ENCODE peak calls at places on chromosomes 11 and 22, in nine cellular contexts. G is stimulated activated effector memory CD8-positive, alpha-beta T cell treated with anti-CD3 and anti-CD28 coated beads, Interleukin-12 subunit alpha, Interleukin-12 subunit beta, amount 100 ng/mL, for 72 hours; V is endothelial cell; J is activated CD4-positive, alpha-beta T cell treated with anti-CD3 and anti-CD28 coated beads, Interleukin-2, amount 50 U/mL, for 1 hour; L is fibroblast of mammary gland; B is SK-N-DZ; R is mucosa of descending colon; Y is A549; N is NCI-H460. X is an unnamed sample.
A peak's percentile ranks its signal among the peaks of the same experiment; 100 is the strongest.

GRCh38 chr11:70490208-70490607 is 91.9 kb downstream of the CTTN start:
- DNase-seq in L (no peak), J (no peak), Y (no peak), G (no peak), R (peak; percentile 7), N (no peak), V (no peak), B (no peak), X (no peak)

GRCh38 chr11:46659908-46660307 is 40.5 kb downstream of the ARHGAP1 start:
- DNase-seq in L (peak; percentile 81), R (no peak), B (no peak), J (no peak), N (no peak), G (no peak), V (no peak), Y (no peak), X (no peak)

GRCh38 chr11:75191330-75191717 is 40.4 kb downstream of the SLCO2B1 start:
- DNase-seq in N (no peak), R (no peak), L (no peak), G (no peak), J (no peak), B (no peak), V (peak; percentile 59), Y (no peak), X (peak; percentile 64)

GRCh38 chr22:19062139-19062789 is 59.9 kb downstream of the DGCR2 start:
- DNase-seq in Y (no peak), L (no peak), V (no peak), G (no peak), R (no peak), N (no peak), J (no peak), B (no peak), X (no peak)

GRCh38 chr22:23225724-23226496 is 45.6 kb downstream of the BCR start:
- DNase-seq in L (peak; percentile 80), Y (peak; percentile 24), R (peak; percentile 80), V (no peak), J (peak; percentile 38), N (peak; percentile 62), G (no peak), B (no peak), X (no peak)

GRCh38 chr11:113991170-113991569 is 16.3 kb downstream of the HTR3A start:
- DNase-seq in B (no peak), V (peak; percentile 64), R (no peak), L (peak; percentile 44), Y (no peak), J (no peak), N (peak; percentile 21), G (no peak), X (no peak)

GRCh38 chr11:68031136-68031459 is 617 bp downstream of the NDUFS8 start:
- DNase-seq in B (no peak), V (no peak), R (no peak), J (no peak), Y (no peak), G (no peak), L (no peak), N (no peak), X (no peak)

GRCh38 chr11:64339754-64340408 is at the start of gene CCDC88B:
- DNase-seq in L (no peak), N (no peak), Y (no peak), J (peak; percentile 82), R (peak; percentile 82), B (no peak), G (peak; percentile 63), V (no peak), X (no peak)

GRCh38 chr11:74953448-74953847 is 4.4 kb downstream of the SPCS2 start:
- DNase-seq in V (no peak), R (peak; percentile 31), B (no peak), N (no peak), G (no peak), J (no peak), L (no peak), Y (no peak), X (no peak)

GRCh38 chr11:1557904-1558831 is 13.9 kb downstream of the DUSP8 start:
- DNase-seq in Y (peak; percentile 71), B (no peak), N (no peak), L (peak; percentile 50), J (no peak), R (peak; percentile 62), V (no peak), G (no peak), X (no peak)

GRCh38 chr11:69958308-69958707 is 119.8 kb upstream of the ANO1 start:
- DNase-seq in R (no peak), J (no peak), N (no peak), B (no peak), Y (no peak), G (no peak), V (no peak), L (no peak), X (no peak)

GRCh38 chr22:43004362-43005035 is 10.4 kb downstream of the PACSIN2 start:
- DNase-seq in Y (no peak), N (no peak), R (peak; percentile 59), L (peak; percentile 84), G (no peak), V (no peak), J (no peak), B (peak; percentile 43), X (no peak)

GRCh38 chr22:35638408-35638807 is 9.8 kb upstream of the APOL6 start:
- DNase-seq in G (no peak), N (no peak), B (peak; percentile 79), Y (no peak), L (peak; percentile 92), R (peak; percentile 62), J (no peak), V (no peak), X (peak; percentile 89)

GRCh38 chr11:128251140-128251539 is 336.2 kb downstream of the ETS1 start:
- DNase-seq in G (no peak), V (no peak), J (no peak), R (no peak), L (peak; percentile 26), B (no peak), N (no peak), Y (no peak), X (no peak)

GRCh38 chr11:92528051-92528450 is 303.4 kb downstream of the FAT3 start:
- DNase-seq in Y (no peak), J (no peak), B (no peak), L (peak; percentile 16), V (no peak), N (no peak), G (no peak), R (no peak), X (no peak)

GRCh38 chr11:17720796-17721171 is 1.4 kb downstream of the MYOD1 start:
- DNase-seq in R (no peak), G (no peak), B (peak; percentile 49), N (no peak), V (no peak), Y (no peak), J (no peak), L (no peak), X (peak; percentile 65)

GRCh38 chr11:12361650-12362049 is 15.7 kb upstream of the PARVA start:
- DNase-seq in R (peak; percentile 34), J (no peak), G (no peak), N (no peak), B (no peak), V (no peak), L (no peak), Y (no peak), X (no peak)

GRCh38 chr11:79043726-79044125 is 397.1 kb downstream of the TENM4 start:
- DNase-seq in J (no peak), N (no peak), G (no peak), Y (no peak), L (no peak), V (no peak), B (no peak), R (no peak), X (no peak)

GRCh38 chr11:65014146-65014960 is at the start of gene ARL2:
- DNase-seq in Y (peak; percentile 91), J (peak; percentile 18), R (peak; percentile 88), B (peak; percentile 49), L (peak; percentile 19), V (no peak), G (peak; percentile 86), N (peak; percentile 47), X (no peak)

GRCh38 chr22:42326786-42327185 is 56.3 kb upstream of the TCF20 start:
- DNase-seq in Y (no peak), V (no peak), G (no peak), N (no peak), J (no peak), B (no peak), L (peak; percentile 24), R (no peak), X (no peak)

X was measured in SK-N-SH.